ENCODE peak calls at places on chromosomes 11 and 22, in five cellular contexts. B is activated CD4-positive, alpha-beta T cell treated with anti-CD3 and anti-CD28 coated beads, Interleukin-2, amount 50 U/mL, for 24 hours; W is NCI-H1436; G is K562; D is endothelial cell. P is an unnamed sample.

GRCh38 chr11:82536706-82537105 is 197.0 kb downstream of the FAM181B start:
- DNase-seq in G (no peak), B (no peak), W (no peak), D (no peak), P (no peak)

GRCh38 chr22:46462726-46463371 is 74.6 kb downstream of the CELSR1 start:
- DNase-seq in B (no peak), G (no peak), D (no peak), W (peak; percentile 39), P (no peak)

GRCh38 chr11:6876325-6876724 is at the start of gene OR10A4:
- DNase-seq in W (no peak), G (no peak), B (no peak), D (no peak), P (no peak)

GRCh38 chr11:125274309-125274708 is 109.8 kb downstream of the PKNOX2 start:
- DNase-seq in W (no peak), G (no peak), B (no peak), D (no peak), P (no peak)

GRCh38 chr11:46248270-46249102 is 29.0 kb upstream of the CREB3L1 start:
- DNase-seq in W (no peak), B (no peak), G (peak; percentile 74), D (no peak), P (peak; percentile 24)

GRCh38 chr11:102115557-102115956 is 5.3 kb downstream of the YAP1 start:
- DNase-seq in B (no peak), W (no peak), D (no peak), G (no peak), P (no peak)

GRCh38 chr11:75246673-75247350 is 6.2 kb downstream of the TPBGL start:
- DNase-seq in B (no peak), G (no peak), W (no peak), D (no peak), P (no peak)

GRCh38 chr11:3227568-3228444 is 4.4 kb downstream of the MRGPRE start:
- DNase-seq in G (no peak), D (no peak), W (no peak), B (no peak), P (no peak)

GRCh38 chr11:12266943-12267342 is 110.4 kb upstream of the PARVA start:
- DNase-seq in G (no peak), D (no peak), W (no peak), B (no peak), P (no peak)

P was measured in OCI-M1.